ENCODE peak calls at places on chromosomes 11 and 22, in seven cellular contexts. S is esophagus squamous epithelium, N is Right ventricle myocardium superior, W is HS-27A, I is lower lobe of right lung, T is omental fat pad, U is fibroblast of the aortic adventitia. P is an unnamed sample.

GRCh38 chr11:59918987-59919589 is 19.1 kb upstream of the OOSP1 start:
- DNase-seq in S (no peak), W (peak), U (peak), T (no peak), I (no peak), N (no peak), P (no peak)

GRCh38 chr11:69382131-69383128 is 88.5 kb downstream of the MYEOV start:
- DNase-seq in N (peak), S (no peak), T (no peak), W (no peak), U (peak), I (peak), P (no peak)

GRCh38 chr11:63491614-63492372 is 826 bp upstream of the PLAAT5 start:
- DNase-seq in U (peak), T (no peak), W (no peak), I (no peak), N (no peak), S (no peak), P (no peak)

GRCh38 chr11:99234534-99234933 is 213.8 kb downstream of the CNTN5 start:
- DNase-seq in N (no peak), U (no peak), I (no peak), T (no peak), W (no peak), S (no peak), P (no peak)

GRCh38 chr22:44357962-44358553 is 45.3 kb upstream of the SHISAL1 start:
- DNase-seq in S (no peak), T (no peak), U (peak), I (peak), W (no peak), N (peak), P (no peak)

GRCh38 chr11:92070026-92070889 is 154.4 kb upstream of the FAT3 start:
- DNase-seq in N (no peak), W (no peak), S (no peak), T (no peak), I (no peak), U (no peak), P (no peak)

GRCh38 chr11:72613450-72613849 is 60.8 kb downstream of the PDE2A start:
- DNase-seq in U (no peak), I (no peak), T (no peak), S (no peak), N (no peak), W (no peak), P (no peak)

GRCh38 chr11:36258730-36259360 is 30.4 kb downstream of the COMMD9 start:
- DNase-seq in I (no peak), U (peak), T (no peak), W (no peak), N (peak), S (no peak), P (no peak)

GRCh38 chr11:109048098-109048497 is 373.9 kb upstream of the C11orf87 start:
- DNase-seq in I (no peak), T (no peak), S (no peak), N (no peak), W (no peak), U (peak), P (no peak)

GRCh38 chr11:23540101-23540561 is 679.9 kb upstream of the CCDC179 start:
- DNase-seq in T (no peak), I (no peak), U (peak), N (no peak), W (peak), S (no peak), P (no peak)

GRCh38 chr11:1820463-1821325 is 14.1 kb upstream of the SYT8 start:
- DNase-seq in U (peak), N (no peak), T (no peak), S (no peak), I (no peak), W (no peak), P (no peak)

GRCh38 chr22:37137131-37137530 is 12.6 kb downstream of the IL2RB start:
- DNase-seq in N (no peak), S (no peak), W (no peak), U (no peak), I (no peak), T (no peak), P (no peak)

GRCh38 chr11:124612045-124612444 is 817 bp downstream of the PANX3 start:
- DNase-seq in S (no peak), W (no peak), U (no peak), I (no peak), N (no peak), T (no peak), P (no peak)

GRCh38 chr11:15662285-15662684 is 547.6 kb downstream of the INSC start:
- DNase-seq in I (no peak), S (no peak), W (no peak), U (no peak), T (no peak), N (no peak), P (no peak)

GRCh38 chr22:45977551-45978274 is 751 bp upstream of the WNT7B start:
- DNase-seq in S (no peak), T (no peak), I (no peak), U (no peak), N (no peak), W (no peak), P (no peak)

GRCh38 chr11:27209562-27210005 is 153.4 kb downstream of the CCDC34 start:
- DNase-seq in W (peak), U (peak), T (no peak), S (no peak), I (no peak), N (peak), P (no peak)

GRCh38 chr22:24325105-24325757 is 54.6 kb downstream of the SPECC1L start:
- DNase-seq in S (no peak), W (peak), U (peak), T (no peak), N (no peak), I (no peak), P (peak)

GRCh38 chr22:45268167-45268957 is 16.4 kb upstream of the UPK3A start:
- DNase-seq in N (peak), I (no peak), S (no peak), W (no peak), U (no peak), T (no peak), P (no peak)

GRCh38 chr11:107957109-107957588 is 28.9 kb downstream of the RAB39A start:
- DNase-seq in T (no peak), W (no peak), U (peak), I (no peak), N (no peak), S (no peak), P (peak)

GRCh38 chr11:1128333-1129142 is 29.2 kb upstream of the MUC5AC start:
- DNase-seq in W (no peak), N (peak), T (peak), U (no peak), S (no peak), I (no peak), P (no peak)

GRCh38 chr11:86072211-86072610 is 3.3 kb upstream of the PICALM start:
- DNase-seq in W (no peak), N (no peak), I (no peak), T (no peak), S (no peak), U (no peak), P (no peak)

GRCh38 chr11:58998480-58999290 is 59.4 kb downstream of the GLYATL1 start:
- DNase-seq in I (no peak), W (no peak), S (no peak), T (no peak), U (no peak), N (no peak), P (no peak)

GRCh38 chr11:43833657-43834073 is 47.0 kb upstream of the ALKBH3 start:
- DNase-seq in T (no peak), N (no peak), U (peak), I (no peak), W (no peak), S (no peak), P (no peak)

GRCh38 chr11:64905516-64906313 is 11.3 kb downstream of the ATG2A start:
- DNase-seq in T (no peak), W (no peak), U (no peak), I (no peak), S (no peak), N (no peak), P (no peak)

GRCh38 chr11:113193894-113194293 is 120.5 kb upstream of the TTC12 start:
- DNase-seq in S (no peak), N (peak), W (no peak), U (peak), I (no peak), T (no peak), P (no peak)

GRCh38 chr11:4991066-4991465 is 3.6 kb upstream of the OR51L1 start:
- DNase-seq in W (no peak), S (no peak), T (no peak), U (no peak), I (no peak), N (no peak), P (no peak)

GRCh38 chr22:21866821-21867527 is 471 bp downstream of the MAPK1 start:
- DNase-seq in U (peak), T (no peak), N (peak), I (peak), W (no peak), S (no peak), P (no peak)

GRCh38 chr22:17980638-17981051 is 43.7 kb downstream of the MICAL3 start:
- DNase-seq in T (no peak), S (no peak), W (no peak), U (no peak), N (no peak), I (peak), P (no peak)

GRCh38 chr11:67584205-67584880 is 731 bp downstream of the GSTP1 start:
- DNase-seq in T (no peak), U (peak), N (peak), I (peak), S (peak), W (no peak), P (peak)

GRCh38 chr11:67120881-67121710 is 2.0 kb downstream of the KDM2A start:
- DNase-seq in N (no peak), T (no peak), S (no peak), W (no peak), U (peak), I (no peak), P (peak)